ENCODE peak calls at places on chromosomes 4 and X, in ten cellular contexts. One of them, this sample, is unnamed.

GRCh38 chr4:5366421-5366820 is 315.1 kb downstream of the STK32B start:
- DNase-seq in GM23338: no peak
- DNase-seq in GM23248: peak; percentile 81
- DNase-seq in breast epithelium: no peak
- DNase-seq in SK-N-SH: no peak
- DNase-seq in psoas muscle: no peak
- DNase-seq in HepG2: no peak
- DNase-seq in A549: peak; percentile 35
- DNase-seq in upper lobe of right lung: no peak
- DNase-seq in aorta: no peak
- DNase-seq in this sample: peak; percentile 12

GRCh38 chr4:32569844-32570243 is 1849.7 kb downstream of the PCDH7 start:
- DNase-seq in GM23338: no peak
- DNase-seq in GM23248: no peak
- DNase-seq in breast epithelium: no peak
- DNase-seq in SK-N-SH: no peak
- DNase-seq in psoas muscle: no peak
- DNase-seq in HepG2: no peak
- DNase-seq in A549: no peak
- DNase-seq in upper lobe of right lung: no peak
- DNase-seq in aorta: no peak
- DNase-seq in this sample: no peak

GRCh38 chr4:32824321-32824720 is 2104.2 kb downstream of the PCDH7 start:
- DNase-seq in GM23338: no peak
- DNase-seq in GM23248: no peak
- DNase-seq in breast epithelium: no peak
- DNase-seq in SK-N-SH: no peak
- DNase-seq in psoas muscle: no peak
- DNase-seq in HepG2: no peak
- DNase-seq in A549: no peak
- DNase-seq in upper lobe of right lung: no peak
- DNase-seq in aorta: no peak
- DNase-seq in this sample: peak; percentile 39

GRCh38 chrX:17409566-17410290 is 34.7 kb downstream of the NHS start:
- DNase-seq in GM23338: peak; percentile 50
- DNase-seq in GM23248: no peak
- DNase-seq in breast epithelium: no peak
- DNase-seq in SK-N-SH: no peak
- DNase-seq in psoas muscle: no peak
- DNase-seq in HepG2: no peak
- DNase-seq in A549: no peak
- DNase-seq in upper lobe of right lung: no peak
- DNase-seq in aorta: no peak
- DNase-seq in this sample: no peak

GRCh38 chr4:93016350-93016749 is 712.6 kb downstream of the GRID2 start:
- DNase-seq in GM23338: no peak
- DNase-seq in GM23248: no peak
- DNase-seq in breast epithelium: no peak
- DNase-seq in SK-N-SH: no peak
- DNase-seq in psoas muscle: no peak
- DNase-seq in HepG2: no peak
- DNase-seq in A549: no peak
- DNase-seq in upper lobe of right lung: no peak
- DNase-seq in aorta: no peak
- DNase-seq in this sample: no peak

GRCh38 chrX:110374544-110374943 is 15.9 kb downstream of the RTL9 start:
- DNase-seq in GM23338: no peak
- DNase-seq in GM23248: no peak
- DNase-seq in breast epithelium: no peak
- DNase-seq in SK-N-SH: no peak
- DNase-seq in psoas muscle: no peak
- DNase-seq in HepG2: no peak
- DNase-seq in A549: no peak
- DNase-seq in upper lobe of right lung: no peak
- DNase-seq in aorta: no peak
- DNase-seq in this sample: no peak

GRCh38 chr4:170025523-170026252 is 507 bp downstream of the MFAP3L start:
- DNase-seq in GM23338: peak; percentile 51
- DNase-seq in GM23248: peak; percentile 41
- DNase-seq in breast epithelium: no peak
- DNase-seq in SK-N-SH: peak; percentile 70
- DNase-seq in psoas muscle: no peak
- DNase-seq in HepG2: no peak
- DNase-seq in A549: peak; percentile 7
- DNase-seq in upper lobe of right lung: no peak
- DNase-seq in aorta: peak; percentile 79
- DNase-seq in this sample: no peak

GRCh38 chr4:151430737-151431457 is 21.9 kb downstream of the FHIP1A start:
- DNase-seq in GM23338: peak; percentile 26
- DNase-seq in GM23248: no peak
- DNase-seq in breast epithelium: no peak
- DNase-seq in SK-N-SH: no peak
- DNase-seq in psoas muscle: no peak
- DNase-seq in HepG2: no peak
- DNase-seq in A549: no peak
- DNase-seq in upper lobe of right lung: no peak
- DNase-seq in aorta: no peak
- DNase-seq in this sample: no peak

GRCh38 chr4:56134272-56134671 is 185.5 kb downstream of the CEP135 start:
- DNase-seq in GM23338: peak; percentile 53
- DNase-seq in GM23248: peak; percentile 51
- DNase-seq in breast epithelium: no peak
- DNase-seq in SK-N-SH: no peak
- DNase-seq in psoas muscle: no peak
- DNase-seq in HepG2: peak; percentile 68
- DNase-seq in A549: no peak
- DNase-seq in upper lobe of right lung: no peak
- DNase-seq in aorta: no peak
- DNase-seq in this sample: peak; percentile 91

GRCh38 chr4:125781656-125782055 is 466.9 kb downstream of the FAT4 start:
- DNase-seq in GM23338: no peak
- DNase-seq in GM23248: no peak
- DNase-seq in breast epithelium: no peak
- DNase-seq in SK-N-SH: no peak
- DNase-seq in psoas muscle: no peak
- DNase-seq in HepG2: no peak
- DNase-seq in A549: no peak
- DNase-seq in upper lobe of right lung: no peak
- DNase-seq in aorta: no peak
- DNase-seq in this sample: no peak

GRCh38 chrX:39716401-39716800 is 381.4 kb downstream of the BCOR start:
- DNase-seq in GM23338: no peak
- DNase-seq in GM23248: no peak
- DNase-seq in breast epithelium: no peak
- DNase-seq in SK-N-SH: peak; percentile 36
- DNase-seq in psoas muscle: no peak
- DNase-seq in HepG2: no peak
- DNase-seq in A549: no peak
- DNase-seq in upper lobe of right lung: no peak
- DNase-seq in aorta: no peak
- DNase-seq in this sample: no peak

GRCh38 chrX:39714471-39714870 is 383.3 kb downstream of the BCOR start:
- DNase-seq in GM23338: no peak
- DNase-seq in GM23248: no peak
- DNase-seq in breast epithelium: no peak
- DNase-seq in SK-N-SH: no peak
- DNase-seq in psoas muscle: no peak
- DNase-seq in HepG2: no peak
- DNase-seq in A549: no peak
- DNase-seq in upper lobe of right lung: no peak
- DNase-seq in aorta: no peak
- DNase-seq in this sample: no peak

GRCh38 chrX:39720945-39721344 is 376.8 kb downstream of the BCOR start:
- DNase-seq in GM23338: no peak
- DNase-seq in GM23248: peak; percentile 55
- DNase-seq in breast epithelium: no peak
- DNase-seq in SK-N-SH: no peak
- DNase-seq in psoas muscle: no peak
- DNase-seq in HepG2: no peak
- DNase-seq in A549: no peak
- DNase-seq in upper lobe of right lung: no peak
- DNase-seq in aorta: no peak
- DNase-seq in this sample: peak; percentile 27

GRCh38 chrX:39718951-39719350 is 378.8 kb downstream of the BCOR start:
- DNase-seq in GM23338: no peak
- DNase-seq in GM23248: peak; percentile 36
- DNase-seq in breast epithelium: no peak
- DNase-seq in SK-N-SH: no peak
- DNase-seq in psoas muscle: no peak
- DNase-seq in HepG2: no peak
- DNase-seq in A549: no peak
- DNase-seq in upper lobe of right lung: no peak
- DNase-seq in aorta: no peak
- DNase-seq in this sample: no peak

DNA sequence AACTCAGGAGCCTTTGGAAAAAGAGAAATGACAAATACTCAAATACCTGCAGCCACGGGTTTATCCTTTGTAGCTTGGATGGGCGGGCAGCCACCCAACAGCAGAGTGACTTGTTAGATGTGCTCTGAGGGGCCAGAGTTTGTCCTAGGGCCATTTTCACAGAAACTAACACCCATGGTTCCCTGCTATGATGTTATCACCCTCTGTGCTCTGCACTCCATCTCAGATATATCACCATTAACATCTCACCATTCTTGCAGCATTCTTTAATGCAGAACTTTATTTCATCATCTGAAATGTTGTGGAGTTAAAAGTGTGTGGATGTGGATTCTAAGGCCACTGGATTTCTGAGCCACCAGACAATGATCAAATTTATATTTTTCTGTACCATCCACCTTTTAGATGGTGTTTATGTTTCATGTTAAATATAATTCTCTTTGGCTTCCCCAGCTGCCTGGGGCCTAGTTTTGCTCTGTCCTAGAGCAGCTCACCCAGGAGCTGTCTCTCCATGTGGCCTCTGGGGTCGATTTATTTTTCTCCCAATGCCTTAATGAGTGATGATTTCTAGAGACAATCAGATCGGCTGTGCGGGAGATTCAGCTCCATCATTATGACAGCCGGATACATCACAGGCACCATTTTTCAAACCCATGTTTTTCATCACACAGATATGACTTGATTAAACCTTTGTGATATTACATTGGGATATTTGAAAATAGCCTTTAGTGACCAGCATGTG is 380.8 kb downstream of the BCOR start:
- DNase-seq in GM23338: no peak
- DNase-seq in GM23248: no peak
- DNase-seq in breast epithelium: no peak
- DNase-seq in SK-N-SH: peak; percentile 51
- DNase-seq in psoas muscle: no peak
- DNase-seq in HepG2: no peak
- DNase-seq in A549: no peak
- DNase-seq in upper lobe of right lung: no peak
- DNase-seq in aorta: no peak
- DNase-seq in this sample: no peak
- H3K4me1 ChIP-seq in GM23338: no peaks in the 10 kb centered on the region
- H3K4me1 ChIP-seq in GM23248: peaks cover 14% of the 10 kb centered on the region
- H3K4me1 ChIP-seq in breast epithelium: no peaks in the 10 kb centered on the region
- H3K4me1 ChIP-seq in SK-N-SH: no peaks in the 10 kb centered on the region
- H3K4me1 ChIP-seq in psoas muscle: no peaks in the 10 kb centered on the region
- H3K4me1 ChIP-seq in HepG2: no peaks in the 10 kb centered on the region
- H3K4me1 ChIP-seq in A549: no peaks in the 10 kb centered on the region
- H3K4me1 ChIP-seq in upper lobe of right lung: no peaks in the 10 kb centered on the region
- H3K4me1 ChIP-seq in aorta: peaks cover 3% of the 10 kb centered on the region
- H3K4me1 ChIP-seq in this sample: no peaks in the 10 kb centered on the region

DNA sequence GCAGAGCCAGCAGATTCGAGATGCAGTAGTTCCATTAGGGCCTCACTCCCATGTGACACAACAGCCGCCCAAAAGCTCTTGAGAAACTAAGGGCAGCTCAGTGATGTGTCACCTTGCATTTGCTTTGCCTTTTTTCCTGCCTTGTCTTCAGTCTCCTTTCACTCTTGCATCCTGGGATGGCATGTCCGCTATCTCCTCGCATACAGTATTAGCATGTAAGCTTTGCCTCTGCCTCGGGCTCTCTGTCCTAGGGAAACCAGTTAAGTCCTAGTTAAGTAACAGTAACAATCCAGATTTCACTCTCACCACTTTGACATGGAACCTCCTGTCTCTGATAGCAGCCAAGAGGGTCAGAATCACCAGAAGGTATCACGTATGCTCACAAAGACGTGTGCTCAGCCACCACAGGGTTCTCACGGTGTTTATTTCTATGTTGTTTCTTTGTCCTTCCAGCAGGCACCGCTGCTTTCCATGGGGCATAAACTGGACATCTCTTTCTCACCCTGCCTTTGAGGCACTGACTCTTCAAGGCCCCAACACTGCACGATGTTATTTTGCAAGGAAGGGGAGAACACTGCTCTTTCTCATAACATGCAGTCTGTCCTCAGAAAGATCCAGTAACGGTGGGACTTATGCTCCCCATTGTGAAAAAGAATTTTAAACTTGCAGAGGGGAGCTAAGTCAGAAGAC is 26.7 kb upstream of the SORBS2 start:
- DNase-seq in GM23338: no peak
- DNase-seq in GM23248: peak; percentile 31
- DNase-seq in breast epithelium: no peak
- DNase-seq in SK-N-SH: no peak
- DNase-seq in psoas muscle: no peak
- DNase-seq in HepG2: no peak
- DNase-seq in A549: no peak
- DNase-seq in upper lobe of right lung: no peak
- DNase-seq in aorta: no peak
- DNase-seq in this sample: no peak
- H3K4me1 ChIP-seq in GM23338: peaks cover 37% of the 10 kb centered on the region
- H3K4me1 ChIP-seq in GM23248: peaks cover 24% of the 10 kb centered on the region
- H3K4me1 ChIP-seq in breast epithelium: no peaks in the 10 kb centered on the region
- H3K4me1 ChIP-seq in SK-N-SH: peaks cover 36% of the 10 kb centered on the region
- H3K4me1 ChIP-seq in psoas muscle: peaks cover 9% of the 10 kb centered on the region
- H3K4me1 ChIP-seq in HepG2: peaks cover 45% of the 10 kb centered on the region
- H3K4me1 ChIP-seq in A549: peaks cover 30% of the 10 kb centered on the region
- H3K4me1 ChIP-seq in upper lobe of right lung: peaks cover 10% of the 10 kb centered on the region
- H3K4me1 ChIP-seq in aorta: peaks cover 2% of the 10 kb centered on the region
- H3K4me1 ChIP-seq in this sample: peaks cover 29% of the 10 kb centered on the region

GRCh38 chr4:25879091-25879584 is 16.4 kb upstream of the SEL1L3 start:
- DNase-seq in GM23338: no peak
- DNase-seq in GM23248: no peak
- DNase-seq in breast epithelium: no peak
- DNase-seq in SK-N-SH: no peak
- DNase-seq in psoas muscle: no peak
- DNase-seq in HepG2: no peak
- DNase-seq in A549: no peak
- DNase-seq in upper lobe of right lung: no peak
- DNase-seq in aorta: no peak
- DNase-seq in this sample: no peak
- H3K4me1 ChIP-seq in GM23338: peaks cover 10% of the 10 kb centered on the region
- H3K4me1 ChIP-seq in GM23248: peaks cover 12% of the 10 kb centered on the region
- H3K4me1 ChIP-seq in breast epithelium: no peaks in the 10 kb centered on the region
- H3K4me1 ChIP-seq in SK-N-SH: peaks cover under 1% of the 10 kb centered on the region
- H3K4me1 ChIP-seq in psoas muscle: no peaks in the 10 kb centered on the region
- H3K4me1 ChIP-seq in HepG2: no peaks in the 10 kb centered on the region
- H3K4me1 ChIP-seq in A549: no peaks in the 10 kb centered on the region
- H3K4me1 ChIP-seq in upper lobe of right lung: peaks cover 5% of the 10 kb centered on the region
- H3K4me1 ChIP-seq in aorta: no peaks in the 10 kb centered on the region
- H3K4me1 ChIP-seq in this sample: peaks cover 6% of the 10 kb centered on the region

DNA sequence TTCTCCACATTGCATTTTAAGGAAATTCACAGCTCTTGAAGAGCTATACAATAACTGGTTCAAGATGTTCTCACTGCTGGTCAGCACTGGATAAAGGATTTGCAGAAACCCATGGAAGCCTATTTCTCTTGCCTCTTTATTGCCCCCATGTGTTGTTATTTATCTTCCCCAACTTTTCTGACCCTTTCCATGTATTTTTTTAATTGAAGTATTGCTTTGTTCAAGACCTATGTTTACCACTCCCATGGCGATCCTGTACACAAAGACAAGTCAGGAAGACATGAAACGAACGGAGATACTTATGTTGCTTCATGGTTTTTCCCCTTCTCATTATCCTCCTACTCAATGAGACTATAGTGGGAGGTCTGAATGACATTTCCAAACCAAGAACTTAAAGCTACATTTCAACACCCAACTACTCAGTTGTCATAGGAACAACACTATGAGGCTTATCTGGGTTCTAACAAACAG is 566.4 kb upstream of the DIPK2B start:
- DNase-seq in GM23338: no peak
- DNase-seq in GM23248: peak; percentile 64
- DNase-seq in breast epithelium: no peak
- DNase-seq in SK-N-SH: no peak
- DNase-seq in psoas muscle: no peak
- DNase-seq in HepG2: no peak
- DNase-seq in A549: no peak
- DNase-seq in upper lobe of right lung: no peak
- DNase-seq in aorta: no peak
- DNase-seq in this sample: peak; percentile 41
- H3K4me1 ChIP-seq in GM23338: peaks cover 43% of the 10 kb centered on the region
- H3K4me1 ChIP-seq in GM23248: peaks cover 21% of the 10 kb centered on the region
- H3K4me1 ChIP-seq in breast epithelium: no peaks in the 10 kb centered on the region
- H3K4me1 ChIP-seq in SK-N-SH: peaks cover 14% of the 10 kb centered on the region
- H3K4me1 ChIP-seq in psoas muscle: no peaks in the 10 kb centered on the region
- H3K4me1 ChIP-seq in HepG2: peaks cover 29% of the 10 kb centered on the region
- H3K4me1 ChIP-seq in A549: peaks cover 64% of the 10 kb centered on the region
- H3K4me1 ChIP-seq in upper lobe of right lung: peaks cover 18% of the 10 kb centered on the region
- H3K4me1 ChIP-seq in aorta: no peaks in the 10 kb centered on the region
- H3K4me1 ChIP-seq in this sample: peaks cover 27% of the 10 kb centered on the region